ENCODE peak calls at places on chromosome 2, in five cellular contexts. Z, C, X, E and N are unnamed samples.

GRCh38 chr2:157747695-157748370 is 119.2 kb upstream of the ACVR1C start:
- DNase-seq in E (no peak), X (no peak), C (peak; percentile 82), Z (peak; percentile 89), N (no peak)

GRCh38 chr2:64049633-64050220 is 30.5 kb upstream of the VPS54 start:
- DNase-seq in X (peak; percentile 73), Z (peak; percentile 70), C (peak; percentile 82), E (peak; percentile 85), N (peak; percentile 60)

GRCh38 chr2:40431600-40431955 is 20.3 kb downstream of the SLC8A1 start:
- DNase-seq in X (no peak), Z (peak; percentile 88), E (peak; percentile 60), C (peak; percentile 85), N (no peak)

GRCh38 chr2:39494784-39495251 is 57.7 kb upstream of the MAP4K3 start:
- DNase-seq in X (no peak), Z (peak; percentile 98), E (peak; percentile 39), C (peak; percentile 96), N (no peak)

GRCh38 chr2:147869934-147870333 is 25.1 kb downstream of the ACVR2A start:
- DNase-seq in X (no peak), C (no peak), Z (no peak), E (no peak), N (no peak)

GRCh38 chr2:170006592-170007327 is 171.2 kb upstream of the MYO3B start:
- DNase-seq in C (peak; percentile 31), Z (peak; percentile 13), X (no peak), E (peak; percentile 18), N (no peak)

GRCh38 chr2:39665811-39666488 is at the start of gene TMEM178A:
- DNase-seq in Z (no peak), X (peak; percentile 14), C (no peak), E (no peak), N (no peak)

GRCh38 chr2:203659650-203660049 is 46.8 kb upstream of the CD28 start:
- DNase-seq in E (no peak), C (no peak), Z (no peak), X (no peak), N (no peak)

GRCh38 chr2:145617906-145618305 is 1098.0 kb upstream of the ZEB2 start:
- DNase-seq in C (peak; percentile 59), X (no peak), E (no peak), Z (peak; percentile 68), N (no peak)

GRCh38 chr2:55862673-55863390 is 60.8 kb downstream of the EFEMP1 start:
- DNase-seq in X (no peak), E (peak; percentile 98), C (peak; percentile 100), Z (peak; percentile 100), N (peak; percentile 64)

GRCh38 chr2:8541636-8542035 is 140.2 kb upstream of the ID2 start:
- DNase-seq in Z (no peak), C (no peak), E (no peak), X (no peak), N (no peak)

GRCh38 chr2:168316073-168316440 is 68.7 kb upstream of the STK39 start:
- DNase-seq in Z (peak; percentile 10), C (no peak), E (no peak), X (no peak), N (no peak)

GRCh38 chr2:37357461-37358008 is 13.1 kb downstream of the QPCT start:
- DNase-seq in X (no peak), Z (no peak), C (no peak), E (no peak), N (no peak)

GRCh38 chr2:49585921-49586320 is 431.6 kb upstream of the FSHR start:
- DNase-seq in C (no peak), Z (no peak), X (no peak), E (no peak), N (no peak)

GRCh38 chr2:22894761-22895160 is 490.2 kb upstream of the KLHL29 start:
- DNase-seq in C (no peak), E (no peak), X (no peak), Z (no peak), N (no peak)

GRCh38 chr2:213086566-213086965 is 64.8 kb downstream of the IKZF2 start:
- DNase-seq in E (no peak), C (peak; percentile 39), Z (no peak), X (no peak), N (no peak)

GRCh38 chr2:172330060-172330671 is 97.2 kb upstream of the ITGA6 start:
- DNase-seq in X (peak; percentile 72), E (no peak), Z (no peak), C (no peak), N (no peak)

DNA sequence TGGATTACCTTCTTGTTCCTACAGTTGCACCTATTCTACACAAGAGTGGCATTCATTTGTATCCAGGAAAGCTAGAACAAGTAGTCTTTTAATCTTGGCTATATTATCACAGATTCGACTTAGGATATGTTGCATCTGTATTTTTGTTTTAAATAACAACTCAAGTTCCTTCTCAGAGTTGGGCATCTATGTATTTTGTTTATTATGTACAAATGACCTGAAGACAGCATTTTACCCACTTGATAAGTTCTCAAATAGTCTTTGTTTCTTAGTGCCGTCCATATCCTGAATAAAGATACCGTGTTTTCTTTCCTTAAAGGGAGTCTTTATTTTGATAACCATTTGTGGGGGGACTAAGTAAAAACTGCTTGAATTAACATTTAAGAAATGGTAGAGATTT is 2.9 kb downstream of the ITPRID2 start:
- DNase-seq in C (no peak), X (no peak), Z (no peak), E (no peak), N (no peak)
- TF ChIP-seq CTCF in C (no peak), X (no peak), Z (no peak), E (no peak), N (no peak)

GRCh38 chr2:217849154-217849553 is 153.6 kb downstream of the TNS1 start:
- DNase-seq in E (peak; percentile 5), C (peak; percentile 23), X (no peak), Z (no peak), N (no peak)

GRCh38 chr2:217847106-217847505 is 155.7 kb downstream of the TNS1 start:
- DNase-seq in C (no peak), X (no peak), E (no peak), Z (no peak), N (no peak)

GRCh38 chr2:217848351-217848957 is 154.3 kb downstream of the TNS1 start:
- DNase-seq in X (no peak), C (no peak), E (no peak), Z (no peak), N (no peak)

GRCh38 chr2:217846321-217846743 is 156.5 kb downstream of the TNS1 start:
- DNase-seq in X (no peak), C (no peak), E (no peak), Z (no peak), N (no peak)

GRCh38 chr2:217847552-217848350 is 155.0 kb downstream of the TNS1 start:
- DNase-seq in Z (no peak), E (no peak), C (no peak), X (no peak), N (no peak)
- TF ChIP-seq CTCF in Z (no peak), E (no peak), C (no peak), X (no peak), N (no peak)

GRCh38 chr2:206084870-206085741 is 868 bp downstream of the INO80D start:
- DNase-seq in E (peak; percentile 43), Z (no peak), X (peak; percentile 43), C (peak; percentile 12), N (peak; percentile 38)

GRCh38 chr2:206082298-206082843 is 3.6 kb downstream of the INO80D start:
- DNase-seq in X (no peak), Z (no peak), E (no peak), C (no peak), N (no peak)

GRCh38 chr2:206085742-206086445 is at the start of gene INO80D:
- DNase-seq in E (peak; percentile 86), Z (peak; percentile 86), X (peak; percentile 75), C (peak; percentile 89), N (peak; percentile 78)

GRCh38 chr2:206083602-206084467 is 2.1 kb downstream of the INO80D start:
- DNase-seq in X (peak; percentile 16), Z (no peak), C (peak; percentile 9), E (peak; percentile 35), N (no peak)

GRCh38 chr2:206084468-206084869 is 1.5 kb downstream of the INO80D start:
- DNase-seq in Z (peak; percentile 82), X (peak; percentile 47), E (peak; percentile 93), C (peak; percentile 74), N (peak; percentile 46)
- TF ChIP-seq CTCF in Z (peak; percentile 1), X (no peak), E (no peak), C (no peak), N (no peak)

GRCh38 chr2:229971298-229971790 is 49.0 kb downstream of the FBXO36 start:
- DNase-seq in E (no peak), X (no peak), Z (no peak), C (no peak), N (no peak)

GRCh38 chr2:229970406-229970805 is 48.1 kb downstream of the FBXO36 start:
- DNase-seq in X (no peak), Z (no peak), E (no peak), C (no peak), N (no peak)

GRCh38 chr2:229974271-229974670 is 52.0 kb downstream of the FBXO36 start:
- DNase-seq in C (peak; percentile 96), X (no peak), E (no peak), Z (peak; percentile 78), N (no peak)
- TF ChIP-seq CTCF in C (peak; percentile 52), X (no peak), E (no peak), Z (peak; percentile 38), N (no peak)

GRCh38 chr2:140601801-140602200 is 1529.0 kb downstream of the LRP1B start:
- DNase-seq in Z (no peak), C (no peak), X (no peak), E (no peak), N (no peak)
- TF ChIP-seq CTCF in Z (no peak), C (no peak), X (no peak), E (no peak), N (no peak)

DNA sequence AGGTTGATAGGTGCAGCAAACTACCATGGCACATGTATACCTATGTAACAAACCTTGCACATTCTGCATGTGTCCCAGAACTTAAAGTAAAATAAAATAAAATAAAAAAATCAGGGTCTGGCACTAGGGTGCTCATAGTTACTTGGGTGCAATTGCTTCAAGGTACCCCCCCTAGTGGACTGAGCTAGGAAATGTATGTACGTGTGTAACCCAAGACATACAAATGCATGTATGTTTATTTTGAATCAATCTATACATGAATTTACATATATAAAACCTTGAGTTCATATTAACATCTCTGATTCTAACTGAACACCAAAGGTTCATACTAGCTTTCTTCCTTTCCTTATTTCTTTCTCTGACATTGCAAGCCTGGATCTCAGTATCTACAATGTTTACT is 51.5 kb downstream of the USP37 start:
- DNase-seq in E (peak; percentile 34), C (peak; percentile 9), X (no peak), Z (peak; percentile 5), N (no peak)
- TF ChIP-seq CTCF in E (peak; percentile 18), C (peak; percentile 44), X (no peak), Z (peak; percentile 27), N (peak; percentile 6)

GRCh38 chr2:20092226-20092900 is 40.9 kb upstream of the LAPTM4A start:
- DNase-seq in C (no peak), E (no peak), X (no peak), Z (no peak), N (no peak)

GRCh38 chr2:20094142-20094792 is 42.8 kb upstream of the LAPTM4A start:
- DNase-seq in X (no peak), Z (no peak), E (no peak), C (no peak), N (no peak)

GRCh38 chr2:20092901-20093235 is 41.4 kb upstream of the LAPTM4A start:
- DNase-seq in C (no peak), Z (no peak), E (no peak), X (no peak), N (no peak)

GRCh38 chr2:20094955-20095354 is 43.5 kb upstream of the LAPTM4A start:
- DNase-seq in Z (no peak), E (no peak), C (no peak), X (no peak), N (no peak)

GRCh38 chr2:20093263-20094141 is 42.1 kb upstream of the LAPTM4A start:
- DNase-seq in X (peak; percentile 72), C (peak; percentile 88), Z (peak; percentile 82), E (peak; percentile 85), N (no peak)
- TF ChIP-seq CTCF in X (peak; percentile 68), C (peak; percentile 77), Z (peak; percentile 84), E (peak; percentile 58), N (no peak)